ENCODE peak calls at places on chromosome 10, in five cellular contexts. One of them, this sample, is unnamed.

GRCh38 chr10:107034023-107034422 is 130.5 kb downstream of the SORCS1 start:
- DNase-seq in adrenal gland: no peak
- DNase-seq in COR-L47: no peak
- DNase-seq in endodermal cell: no peak
- DNase-seq in hepatocyte: no peak
- DNase-seq in this sample: no peak

GRCh38 chr10:60465801-60466200 is 76.1 kb upstream of the ANK3 start:
- DNase-seq in COR-L47: no peak
- DNase-seq in adrenal gland: no peak
- DNase-seq in endodermal cell: no peak
- DNase-seq in hepatocyte: no peak
- DNase-seq in this sample: no peak

GRCh38 chr10:77139145-77139692 is 498.4 kb downstream of the KCNMA1 start:
- DNase-seq in endodermal cell: no peak
- DNase-seq in hepatocyte: no peak
- DNase-seq in adrenal gland: no peak
- DNase-seq in COR-L47: no peak
- DNase-seq in this sample: no peak

GRCh38 chr10:71750124-71750841 is 23.0 kb downstream of the VSIR start:
- DNase-seq in COR-L47: no peak
- DNase-seq in endodermal cell: no peak
- DNase-seq in hepatocyte: no peak
- DNase-seq in adrenal gland: no peak
- DNase-seq in this sample: no peak

GRCh38 chr10:129754211-129755050 is 209.6 kb downstream of the EBF3 start:
- DNase-seq in endodermal cell: peak
- DNase-seq in COR-L47: no peak
- DNase-seq in adrenal gland: no peak
- DNase-seq in hepatocyte: no peak
- DNase-seq in this sample: no peak

GRCh38 chr10:53786236-53786635 is 1013.7 kb upstream of the MBL2 start:
- DNase-seq in endodermal cell: peak
- DNase-seq in COR-L47: no peak
- DNase-seq in hepatocyte: no peak
- DNase-seq in adrenal gland: no peak
- DNase-seq in this sample: no peak

GRCh38 chr10:110420401-110421193 is 77.1 kb upstream of the DUSP5 start:
- DNase-seq in endodermal cell: no peak
- DNase-seq in hepatocyte: no peak
- DNase-seq in adrenal gland: peak
- DNase-seq in COR-L47: peak
- DNase-seq in this sample: peak

GRCh38 chr10:103451871-103452713 is at the start of gene CALHM2:
- DNase-seq in adrenal gland: peak
- DNase-seq in COR-L47: peak
- DNase-seq in endodermal cell: peak
- DNase-seq in hepatocyte: peak
- DNase-seq in this sample: no peak

GRCh38 chr10:93947055-93947454 is 46.7 kb upstream of the PLCE1 start:
- DNase-seq in endodermal cell: no peak
- DNase-seq in COR-L47: no peak
- DNase-seq in hepatocyte: peak
- DNase-seq in adrenal gland: no peak
- DNase-seq in this sample: no peak

GRCh38 chr10:7700577-7701125 is 2.5 kb upstream of the ITIH2 start:
- DNase-seq in endodermal cell: no peak
- DNase-seq in hepatocyte: peak
- DNase-seq in COR-L47: no peak
- DNase-seq in adrenal gland: no peak
- DNase-seq in this sample: no peak

GRCh38 chr10:118754132-118754555 is 626 bp downstream of the CACUL1 start:
- DNase-seq in adrenal gland: peak
- DNase-seq in COR-L47: peak
- DNase-seq in endodermal cell: peak
- DNase-seq in hepatocyte: peak
- DNase-seq in this sample: no peak

This sample was measured in NCI-H2029 treated with DMSO at 0.1 percent for 48 hours.